ENCODE peak calls at places on chromosomes 12 and 14, in six cellular contexts. Q is cardiac fibroblast, K is astrocyte of the spinal cord, G is tibial nerve, R is endothelial cell of umbilical vein, H is cardiac muscle cell. V is an unnamed sample.

GRCh38 chr12:32377344-32378000 is 21.9 kb upstream of the FGD4 start:
- DNase-seq in Q (no peak), K (no peak), G (no peak), R (no peak), H (no peak), V (no peak)

GRCh38 chr12:54160050-54160449 is 28.7 kb downstream of the SMUG1 start:
- DNase-seq in Q (no peak), K (no peak), G (no peak), R (no peak), H (no peak), V (no peak)

GRCh38 chr14:104676694-104677505 is 12.5 kb upstream of the INF2 start:
- DNase-seq in Q (no peak), K (no peak), G (no peak), R (peak; percentile 28), H (peak; percentile 49), V (no peak)

GRCh38 chr14:61564623-61565091 is 130.7 kb upstream of the HIF1A start:
- DNase-seq in Q (peak; percentile 94), K (peak; percentile 96), G (no peak), R (peak; percentile 70), H (no peak), V (peak; percentile 84)

GRCh38 chr12:109767456-109767855 is 53.8 kb downstream of the FAM222A start:
- DNase-seq in Q (no peak), K (no peak), G (no peak), R (no peak), H (no peak), V (no peak)

GRCh38 chr12:6606331-6607131 is 648 bp downstream of the CHD4 start:
- DNase-seq in Q (peak; percentile 55), K (peak; percentile 9), G (peak; percentile 43), R (peak; percentile 40), H (peak; percentile 63), V (no peak)

GRCh38 chr12:48017496-48017895 is 13.2 kb upstream of the COL2A1 start:
- DNase-seq in Q (no peak), K (no peak), G (no peak), R (no peak), H (no peak), V (no peak)

GRCh38 chr12:119911147-119911546 is 34.0 kb upstream of the CIT start:
- DNase-seq in Q (peak; percentile 7), K (peak; percentile 60), G (no peak), R (no peak), H (no peak), V (peak; percentile 11)

GRCh38 chr12:108063192-108063591 is 65.9 kb upstream of the WSCD2 start:
- DNase-seq in Q (peak; percentile 8), K (peak; percentile 1), G (no peak), R (peak; percentile 36), H (peak; percentile 38), V (no peak)

GRCh38 chr14:20657216-20658211 is 16.0 kb upstream of the OR6S1 start:
- DNase-seq in Q (no peak), K (no peak), G (no peak), R (no peak), H (no peak), V (no peak)

GRCh38 chr12:87756111-87756510 is 273.1 kb downstream of the C12orf50 start:
- DNase-seq in Q (peak; percentile 90), K (peak; percentile 98), G (no peak), R (no peak), H (no peak), V (peak; percentile 99)

GRCh38 chr12:75526655-75527511 is 15.5 kb upstream of the KRR1 start:
- DNase-seq in Q (peak; percentile 79), K (peak; percentile 80), G (no peak), R (peak; percentile 70), H (peak; percentile 81), V (peak; percentile 52)

GRCh38 chr12:87266305-87266704 is 762.9 kb downstream of the C12orf50 start:
- DNase-seq in Q (no peak), K (no peak), G (no peak), R (no peak), H (no peak), V (no peak)

GRCh38 chr14:98444077-98444476 is 827.9 kb downstream of the BCL11B start:
- DNase-seq in Q (no peak), K (no peak), G (no peak), R (no peak), H (no peak), V (no peak)

GRCh38 chr14:61555056-61555838 is 140.1 kb upstream of the HIF1A start:
- DNase-seq in Q (peak; percentile 59), K (peak; percentile 44), G (no peak), R (no peak), H (no peak), V (no peak)

GRCh38 chr12:71661977-71662522 is 1.6 kb downstream of the ZFC3H1 start:
- DNase-seq in Q (peak; percentile 79), K (peak; percentile 30), G (no peak), R (peak; percentile 54), H (no peak), V (no peak)

GRCh38 chr12:121427556-121428055 is 27.7 kb downstream of the RNF34 start:
- DNase-seq in Q (no peak), K (no peak), G (no peak), R (no peak), H (no peak), V (no peak)

GRCh38 chr12:115229517-115229916 is 545.5 kb upstream of the TBX3 start:
- DNase-seq in Q (no peak), K (no peak), G (no peak), R (no peak), H (no peak), V (no peak)

GRCh38 chr14:22791302-22791701 is 23.9 kb downstream of the SLC7A7 start:
- DNase-seq in Q (peak; percentile 47), K (peak; percentile 32), G (no peak), R (no peak), H (no peak), V (no peak)

GRCh38 chr12:5201554-5202243 is 158.0 kb downstream of the KCNA5 start:
- DNase-seq in Q (no peak), K (peak; percentile 32), G (no peak), R (no peak), H (peak; percentile 60), V (no peak)

GRCh38 chr12:8031872-8032241 is 659 bp upstream of the FOXJ2 start:
- DNase-seq in Q (peak; percentile 12), K (no peak), G (no peak), R (no peak), H (no peak), V (no peak)

GRCh38 chr12:8027856-8028255 is 4.7 kb upstream of the FOXJ2 start:
- DNase-seq in Q (no peak), K (no peak), G (no peak), R (no peak), H (no peak), V (no peak)

GRCh38 chr12:8026282-8026637 is 6.3 kb upstream of the FOXJ2 start:
- DNase-seq in Q (no peak), K (no peak), G (no peak), R (no peak), H (no peak), V (peak; percentile 34)

GRCh38 chr12:8030189-8030588 is 2.3 kb upstream of the FOXJ2 start:
- DNase-seq in Q (no peak), K (no peak), G (no peak), R (no peak), H (no peak), V (no peak)

DNA sequence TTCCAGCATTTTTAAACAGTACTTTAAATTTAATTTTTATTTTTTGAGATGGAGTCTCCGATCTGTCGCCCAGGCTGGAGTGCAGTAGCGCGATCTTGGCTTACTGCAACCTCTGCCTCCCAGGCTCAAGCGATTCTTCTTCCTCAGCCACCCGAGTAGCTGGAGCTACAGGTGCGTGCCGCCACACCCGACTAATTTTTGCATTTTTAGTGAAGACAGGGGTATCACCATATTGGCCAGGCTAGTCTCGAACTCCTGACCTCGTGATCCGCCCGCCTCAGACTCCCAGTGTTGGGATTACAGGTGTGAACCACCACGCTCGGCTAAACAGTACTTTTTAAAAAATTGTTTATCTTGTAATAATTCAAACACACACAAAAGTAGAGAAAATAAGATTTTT is 4.2 kb upstream of the FOXJ2 start:
- DNase-seq in Q (no peak), K (no peak), G (no peak), R (no peak), H (no peak), V (no peak)
- TF ChIP-seq CTCF in Q (no peak), K (no peak), G (no peak), R (no peak), H (no peak), V (no peak)

DNA sequence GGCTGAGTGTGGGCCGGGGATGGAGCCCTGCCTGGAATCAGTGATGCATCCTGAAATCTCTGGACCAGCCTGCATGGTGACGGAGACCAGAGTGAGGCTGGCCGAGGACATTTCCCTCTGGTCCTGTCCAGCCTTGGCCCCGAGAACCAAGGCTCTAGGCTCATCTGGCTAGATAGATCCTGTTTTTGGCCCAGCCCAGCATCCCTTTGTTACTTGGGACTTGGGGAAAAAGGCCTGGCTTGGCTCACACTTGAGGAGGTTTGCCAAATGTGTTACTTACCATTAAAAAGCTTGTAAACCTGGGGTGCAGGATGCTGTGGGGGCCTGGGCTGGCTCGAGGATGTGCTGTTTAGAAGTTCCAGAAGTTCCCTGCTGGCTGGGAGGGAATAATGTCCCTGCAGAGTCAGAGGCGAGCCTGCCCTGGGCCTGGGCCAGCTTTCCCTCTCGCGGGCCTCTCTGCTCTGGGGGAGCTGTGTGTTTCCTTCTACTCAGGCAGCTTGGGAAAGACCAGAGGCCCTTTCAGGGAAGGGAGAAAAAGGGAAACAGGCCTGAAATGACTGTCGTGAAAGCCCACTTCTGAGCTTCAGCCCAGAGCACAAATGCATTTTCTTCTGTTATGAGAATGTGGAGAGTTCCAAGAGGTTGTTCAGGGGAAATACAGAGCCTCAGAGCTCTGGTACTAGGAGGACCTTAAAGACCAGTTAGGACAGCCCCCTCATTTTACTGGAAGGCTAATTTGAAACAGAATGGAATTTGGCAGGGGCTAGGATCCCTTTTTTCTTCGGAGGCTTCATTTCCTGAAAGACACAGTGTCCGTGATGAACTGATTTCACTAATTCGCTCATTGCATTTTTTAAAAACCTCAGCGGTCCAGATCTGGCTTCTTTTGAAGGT is 47.2 kb upstream of the CTDSP2 start:
- DNase-seq in Q (peak; percentile 98), K (peak; percentile 95), G (peak; percentile 82), R (peak; percentile 92), H (peak; percentile 85), V (peak; percentile 88)
- H3K4me3 ChIP-seq in Q (peak overlapping the region; percentile 29), K (no peak overlapping the region), G (no peak overlapping the region), R (no peak overlapping the region), H (no peak overlapping the region), V (peak overlapping the region; percentile 26)

GRCh38 chr14:36515105-36515593 is 4.9 kb downstream of the NKX2-1 start:
- DNase-seq in Q (no peak), K (no peak), G (no peak), R (no peak), H (no peak), V (no peak)
- TF ChIP-seq CTCF in Q (no peak), K (no peak), G (no peak), R (no peak), H (no peak), V (no peak)

DNA sequence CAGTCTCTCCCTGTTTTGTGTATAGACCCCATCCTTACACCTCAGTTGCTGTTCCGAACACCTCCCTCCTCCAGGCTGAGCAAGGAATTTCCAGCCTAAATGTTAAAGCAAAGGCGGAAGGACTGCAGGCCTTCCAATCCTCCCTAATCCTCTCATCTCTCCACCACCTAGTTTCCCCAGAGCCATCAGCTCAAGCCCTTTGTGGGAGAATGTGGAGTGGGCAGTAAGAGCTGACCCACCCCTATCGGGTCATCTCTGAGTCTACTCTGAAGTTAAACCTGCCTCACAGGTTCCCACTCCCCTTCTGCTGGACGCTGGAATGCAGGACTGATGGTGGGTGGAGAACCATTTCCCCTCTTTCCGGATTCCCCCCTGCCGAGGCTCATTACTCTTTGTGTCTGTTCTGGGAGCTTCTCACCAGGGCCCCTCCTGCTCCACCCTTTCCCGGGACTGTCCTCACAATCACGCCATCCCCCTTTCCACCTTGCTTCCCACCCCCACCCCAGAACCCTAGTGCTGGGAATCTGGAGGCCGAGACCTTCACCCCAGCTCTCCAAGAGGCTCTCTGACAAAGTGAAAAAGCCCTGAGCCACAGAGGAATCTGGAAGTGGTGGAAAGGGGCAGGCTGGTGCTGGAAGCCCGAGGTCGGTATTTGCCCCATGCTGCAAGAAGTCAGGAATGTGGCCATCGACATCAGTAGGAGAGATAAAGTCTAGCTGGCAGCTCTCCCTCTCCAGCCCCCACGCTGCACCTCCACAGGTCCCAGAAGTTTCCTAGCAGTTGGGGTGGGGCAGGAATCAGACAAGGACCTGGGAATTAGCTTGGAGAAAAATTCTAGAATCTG is 3.3 kb upstream of the KRT18 start:
- DNase-seq in Q (peak; percentile 88), K (peak; percentile 59), G (no peak), R (peak; percentile 41), H (peak; percentile 86), V (no peak)
- H3K4me3 ChIP-seq in Q (no peak overlapping the region), K (no peak overlapping the region), G (no peak overlapping the region), R (no peak overlapping the region), H (no peak overlapping the region), V (no peak overlapping the region)